ENCODE peak calls at places on chromosome 10, in eight cellular contexts. E is stomach, I is cardiac muscle cell, W is pancreas, A is A673, K is right lobe of liver, U is psoas muscle, S is H1. T is an unnamed sample. For H3K9me3, the result is how much of the 10 kb centered on the place peaks cover.

GRCh38 chr10:114319406-114320248 is 80.6 kb downstream of the VWA2 start:
- DNase-seq in E (no peak), I (no peak), W (no peak), A (no peak), K (no peak), U (no peak), S (no peak), T (peak)

GRCh38 chr10:78972160-78972946 is 96.4 kb upstream of the ZMIZ1 start:
- DNase-seq in E (peak), I (peak), W (peak), A (no peak), K (peak), U (peak), S (no peak), T (peak)

GRCh38 chr10:36559990-36560389 is 565.4 kb upstream of the ANKRD30A start:
- DNase-seq in E (no peak), I (no peak), W (no peak), A (no peak), K (no peak), U (no peak), S (no peak), T (no peak)

GRCh38 chr10:43221419-43222293 is 45.2 kb downstream of the RASGEF1A start:
- DNase-seq in E (no peak), I (no peak), W (peak), A (no peak), K (peak), U (peak), S (peak), T (peak)

GRCh38 chr10:37535459-37536246 is 321.8 kb downstream of the ZNF248 start:
- DNase-seq in E (no peak), I (no peak), W (no peak), A (no peak), K (no peak), U (no peak), S (no peak), T (no peak)

GRCh38 chr10:75508239-75508813 is 76.9 kb downstream of the LRMDA start:
- DNase-seq in E (no peak), I (peak), W (no peak), A (peak), K (no peak), U (no peak), S (no peak), T (no peak)

GRCh38 chr10:124604214-124605000 is 139.8 kb downstream of the FAM53B start:
- DNase-seq in E (no peak), I (no peak), W (no peak), A (no peak), K (peak), U (peak), S (no peak), T (peak)

GRCh38 chr10:95406651-95407280 is 116.0 kb upstream of the PDLIM1 start:
- DNase-seq in E (peak), I (peak), W (peak), A (no peak), K (peak), U (peak), S (no peak), T (peak)

GRCh38 chr10:129047585-129047984 is 419.5 kb upstream of the MGMT start:
- DNase-seq in E (no peak), I (no peak), W (no peak), A (no peak), K (no peak), U (no peak), S (no peak), T (no peak)

GRCh38 chr10:69696073-69696731 is 66.2 kb downstream of the FAM241B start:
- DNase-seq in E (no peak), I (peak), W (no peak), A (peak), K (no peak), U (no peak), S (peak), T (no peak)

GRCh38 chr10:117541405-117541908 is 1.1 kb upstream of the EMX2 start:
- DNase-seq in E (no peak), I (peak), W (no peak), A (peak), K (no peak), U (peak), S (no peak), T (no peak)

GRCh38 chr10:24597961-24598360 is 125.7 kb downstream of the ARHGAP21 start:
- DNase-seq in E (no peak), I (no peak), W (no peak), A (no peak), K (no peak), U (no peak), S (no peak), T (no peak)

DNA sequence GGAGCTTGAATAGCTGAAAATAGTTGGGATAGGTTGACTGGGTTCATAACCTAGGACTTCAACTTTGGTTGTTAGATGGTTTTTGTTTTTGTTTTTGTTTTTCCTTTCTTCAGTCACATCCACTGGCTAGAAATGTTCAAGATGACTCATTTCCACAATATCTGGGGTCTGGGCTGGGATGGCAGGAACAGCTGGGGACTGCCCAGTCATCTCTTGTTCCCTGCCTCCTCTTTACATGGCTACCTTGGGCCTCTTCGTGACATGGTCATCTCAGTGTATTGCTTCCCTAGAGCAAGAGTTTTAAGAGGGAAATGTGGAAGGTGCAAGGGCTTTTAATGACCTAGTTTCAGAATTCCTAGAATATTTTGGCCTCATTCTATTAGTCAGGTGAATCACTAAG is 915.8 kb downstream of the XPNPEP1 start:
- DNase-seq in E (no peak), I (no peak), W (no peak), A (no peak), K (no peak), U (no peak), S (no peak), T (no peak)
- H3K9me3 ChIP-seq in E (under half), I (under half), W (under half), A (under half), K (under half), U (under half), S (under half), T (under half)

GRCh38 chr10:49608925-49609282 is 1.2 kb upstream of the SLC18A3 start:
- DNase-seq in E (no peak), I (no peak), W (peak), A (no peak), K (peak), U (peak), S (no peak), T (peak)
- H3K4me3 ChIP-seq in E (no peak), I (peak), W (no peak), A (no peak), K (no peak), U (no peak), S (peak), T (no peak)

GRCh38 chr10:11601670-11602069 is 9.8 kb downstream of the USP6NL start:
- DNase-seq in E (no peak), I (no peak), W (no peak), A (no peak), K (no peak), U (no peak), S (no peak), T (no peak)

GRCh38 chr10:11602919-11603523 is 8.4 kb downstream of the USP6NL start:
- DNase-seq in E (no peak), I (no peak), W (no peak), A (no peak), K (no peak), U (no peak), S (no peak), T (no peak)

GRCh38 chr10:11602357-11602756 is 9.1 kb downstream of the USP6NL start:
- DNase-seq in E (no peak), I (no peak), W (no peak), A (no peak), K (no peak), U (no peak), S (no peak), T (no peak)

GRCh38 chr10:11604742-11605650 is 6.5 kb downstream of the USP6NL start:
- DNase-seq in E (no peak), I (no peak), W (no peak), A (no peak), K (no peak), U (no peak), S (no peak), T (no peak)

DNA sequence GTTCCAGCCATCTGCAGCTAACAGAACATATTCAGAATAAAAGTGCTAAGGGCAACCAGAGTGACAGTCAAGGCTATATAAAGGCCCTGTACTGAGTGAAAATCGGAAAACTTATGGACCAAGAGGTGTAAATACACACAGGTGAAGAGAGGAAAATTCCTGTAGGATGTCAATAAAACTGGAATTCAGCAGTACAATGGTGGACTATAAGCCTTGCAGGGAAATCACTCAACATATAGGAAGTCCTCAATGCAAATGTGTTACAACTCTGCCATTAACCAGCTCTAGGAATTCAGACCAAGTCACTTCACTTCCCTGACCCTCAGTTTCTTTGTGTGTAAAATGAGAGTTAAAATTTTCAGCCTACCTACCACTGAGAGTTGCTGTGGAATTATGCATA is 7.7 kb downstream of the USP6NL start:
- DNase-seq in E (no peak), I (no peak), W (no peak), A (no peak), K (no peak), U (no peak), S (no peak), T (no peak)
- H3K27ac ChIP-seq in E (no peak), I (peak), W (peak), A (no peak), K (no peak), U (no peak), S (no peak), T (no peak)

GRCh38 chr10:90133606-90134005 is 432.2 kb downstream of the KIF20B start:
- DNase-seq in E (no peak), I (no peak), W (no peak), A (no peak), K (no peak), U (no peak), S (no peak), T (no peak)

GRCh38 chr10:90138844-90139243 is 437.5 kb downstream of the KIF20B start:
- DNase-seq in E (no peak), I (peak), W (no peak), A (no peak), K (no peak), U (no peak), S (no peak), T (no peak)

GRCh38 chr10:90136731-90137316 is 435.4 kb downstream of the KIF20B start:
- DNase-seq in E (no peak), I (peak), W (no peak), A (no peak), K (no peak), U (no peak), S (peak), T (no peak)
- H3K9me3 ChIP-seq in E (half or more), I (under half), W (under half), A (under half), K (under half), U (under half), S (under half), T (under half)

DNA sequence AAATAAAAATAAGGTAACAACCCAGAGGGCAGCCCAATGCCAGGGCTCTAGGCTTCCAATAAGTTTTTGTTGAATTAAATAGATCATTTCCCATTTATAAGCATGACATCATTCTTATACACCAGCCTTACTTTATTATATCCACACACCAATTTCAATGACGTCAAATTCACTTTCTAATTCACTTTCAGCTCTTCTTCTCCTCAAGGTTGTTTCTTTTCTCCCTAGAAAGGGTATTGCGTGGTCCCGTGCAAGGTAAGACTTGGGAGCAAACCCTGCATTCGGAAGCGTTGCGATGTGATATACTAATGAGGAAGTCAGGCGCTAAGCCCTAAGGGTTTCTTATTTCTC is 1.1 kb upstream of the DKK1 start:
- DNase-seq in E (no peak), I (peak), W (no peak), A (no peak), K (no peak), U (no peak), S (no peak), T (no peak)
- H3K4me3 ChIP-seq in E (no peak), I (peak), W (peak), A (peak), K (no peak), U (peak), S (peak), T (no peak)

GRCh38 chr10:93462371-93462770 is 19.8 kb downstream of the MYOF start:
- DNase-seq in E (no peak), I (no peak), W (no peak), A (no peak), K (no peak), U (no peak), S (no peak), T (no peak)
- H3K27ac ChIP-seq in E (peak), I (no peak), W (peak), A (no peak), K (no peak), U (no peak), S (no peak), T (peak)

DNA sequence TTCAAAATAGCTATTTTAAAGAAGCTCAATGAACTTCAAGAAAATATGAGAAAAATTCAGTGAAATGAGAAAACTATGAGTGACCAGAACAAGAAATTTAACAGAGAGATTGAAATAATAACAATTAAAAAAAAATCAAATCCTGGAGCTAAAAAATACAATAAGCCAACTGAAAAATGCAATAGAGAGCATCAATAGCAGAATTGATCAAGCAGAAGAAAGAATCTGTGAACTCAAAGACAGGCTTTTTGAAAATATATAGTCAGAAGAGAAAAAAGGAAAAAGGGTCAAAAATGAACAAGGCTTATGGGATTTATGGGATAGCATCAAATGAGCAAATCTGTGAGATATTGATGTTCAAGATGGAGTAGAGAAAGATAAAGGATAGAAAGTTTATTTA is 133.0 kb downstream of the OTUD1 start:
- DNase-seq in E (no peak), I (no peak), W (no peak), A (no peak), K (no peak), U (no peak), S (no peak), T (no peak)
- H3K9me3 ChIP-seq in E (under half), I (under half), W (under half), A (under half), K (under half), U (under half), S (under half), T (under half)

GRCh38 chr10:122565766-122566206 is 5.2 kb downstream of the DMBT1 start:
- DNase-seq in E (peak), I (peak), W (peak), A (peak), K (peak), U (peak), S (peak), T (peak)

GRCh38 chr10:122561792-122562191 is 1.2 kb downstream of the DMBT1 start:
- DNase-seq in E (no peak), I (no peak), W (no peak), A (no peak), K (no peak), U (no peak), S (no peak), T (no peak)

GRCh38 chr10:122567056-122567660 is 6.6 kb downstream of the DMBT1 start:
- DNase-seq in E (peak), I (peak), W (peak), A (peak), K (no peak), U (no peak), S (peak), T (peak)

GRCh38 chr10:122566632-122567031 is 6.1 kb downstream of the DMBT1 start:
- DNase-seq in E (no peak), I (no peak), W (no peak), A (no peak), K (no peak), U (no peak), S (no peak), T (no peak)

DNA sequence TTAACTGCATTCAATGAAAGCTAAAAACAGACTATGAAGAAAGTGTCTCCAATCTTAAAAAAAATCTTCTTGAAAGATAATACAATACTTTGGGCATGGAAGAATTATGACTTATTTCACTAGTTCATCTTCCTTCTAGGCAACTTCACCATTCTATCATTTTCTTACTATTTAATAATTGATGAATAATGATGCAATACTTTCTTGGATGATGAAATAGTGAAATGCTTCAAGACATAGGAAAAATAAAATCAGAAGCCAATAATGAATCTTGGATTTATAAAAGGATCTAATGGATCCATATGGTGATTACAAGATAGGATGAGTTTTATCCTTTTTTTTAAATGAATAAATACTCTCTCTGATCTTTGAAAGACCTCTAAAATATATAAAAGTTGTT is 4.4 kb downstream of the DMBT1 start:
- DNase-seq in E (no peak), I (no peak), W (no peak), A (no peak), K (no peak), U (no peak), S (no peak), T (no peak)
- H3K4me3 ChIP-seq in E (no peak), I (no peak), W (no peak), A (no peak), K (no peak), U (no peak), S (no peak), T (no peak)

GRCh38 chr10:34702093-34702952 is 112.8 kb downstream of the PARD3 start:
- DNase-seq in E (no peak), I (no peak), W (no peak), A (no peak), K (no peak), U (no peak), S (no peak), T (no peak)
- H3K27ac ChIP-seq in E (no peak), I (peak), W (no peak), A (no peak), K (no peak), U (no peak), S (no peak), T (no peak)

GRCh38 chr10:1635340-1635739 is 102.0 kb downstream of the ADARB2 start:
- DNase-seq in E (no peak), I (no peak), W (no peak), A (no peak), K (no peak), U (no peak), S (no peak), T (no peak)
- H3K9me3 ChIP-seq in E (under half), I (under half), W (under half), A (under half), K (under half), U (under half), S (under half), T (under half)